ENCODE peak calls at places on chromosomes 7 and 10, in seven cellular contexts. L is kidney, F is DND-41, I is cardiac muscle cell, O is IMR-90, B is A549, V is tibial artery. G is an unnamed sample.

GRCh38 chr10:69093933-69094332 is 6.0 kb downstream of the SRGN start:
- DNase-seq in I (peak; percentile 56), O (peak; percentile 33), L (no peak), V (no peak), B (no peak), F (no peak), G (no peak)

GRCh38 chr7:77565917-77566316 is 28.8 kb downstream of the PTPN12 start:
- DNase-seq in B (no peak), L (no peak), V (no peak), F (no peak), O (peak; percentile 85), I (peak; percentile 80), G (no peak)

GRCh38 chr7:51256244-51256781 is 60.3 kb downstream of the COBL start:
- DNase-seq in L (no peak), I (no peak), B (no peak), O (no peak), V (no peak), F (no peak), G (no peak)

GRCh38 chr7:141460781-141461715 is 90.2 kb upstream of the AGK start:
- DNase-seq in O (no peak), V (no peak), B (no peak), I (no peak), L (no peak), F (no peak), G (no peak)

GRCh38 chr7:77413128-77413527 is 3.0 kb downstream of the GSAP start:
- DNase-seq in I (no peak), V (no peak), O (no peak), F (no peak), B (no peak), L (no peak), G (no peak)

GRCh38 chr7:156000601-156001396 is 188.5 kb upstream of the SHH start:
- DNase-seq in B (no peak), I (no peak), L (peak; percentile 66), F (no peak), V (no peak), O (no peak), G (peak; percentile 71)

GRCh38 chr7:121301441-121302213 is 27.2 kb upstream of the WNT16 start:
- DNase-seq in I (no peak), V (no peak), O (peak; percentile 27), F (no peak), B (no peak), L (no peak), G (no peak)

GRCh38 chr7:106070567-106071254 is 41.4 kb downstream of the SYPL1 start:
- DNase-seq in L (no peak), F (peak; percentile 37), V (no peak), B (no peak), I (no peak), O (no peak), G (no peak)

GRCh38 chr10:122114156-122114747 is 125.3 kb downstream of the TACC2 start:
- DNase-seq in V (peak; percentile 91), F (no peak), B (no peak), L (no peak), I (no peak), O (peak; percentile 34), G (no peak)

GRCh38 chr10:5514226-5514881 is 10.4 kb upstream of the CALML3 start:
- DNase-seq in F (no peak), I (no peak), V (peak; percentile 21), L (no peak), B (no peak), O (no peak), G (peak; percentile 36)

GRCh38 chr7:141649865-141650499 is 52.0 kb downstream of the DENND11 start:
- DNase-seq in V (peak; percentile 77), O (peak; percentile 88), F (no peak), B (peak; percentile 58), L (peak; percentile 70), I (peak; percentile 94), G (peak; percentile 74)

GRCh38 chr10:43671659-43672555 is 23.2 kb upstream of the ZNF32 start:
- DNase-seq in L (peak; percentile 76), I (peak; percentile 84), O (peak; percentile 75), F (peak; percentile 50), B (peak; percentile 80), V (no peak), G (no peak)

GRCh38 chr10:122168598-122168997 is 102.5 kb upstream of the BTBD16 start:
- DNase-seq in L (no peak), B (no peak), V (no peak), I (peak; percentile 6), F (no peak), O (no peak), G (no peak)

GRCh38 chr10:102113956-102114857 is 6.0 kb downstream of the LDB1 start:
- DNase-seq in F (peak; percentile 28), V (peak; percentile 73), L (peak; percentile 78), B (no peak), O (no peak), I (no peak), G (peak; percentile 81)

DNA sequence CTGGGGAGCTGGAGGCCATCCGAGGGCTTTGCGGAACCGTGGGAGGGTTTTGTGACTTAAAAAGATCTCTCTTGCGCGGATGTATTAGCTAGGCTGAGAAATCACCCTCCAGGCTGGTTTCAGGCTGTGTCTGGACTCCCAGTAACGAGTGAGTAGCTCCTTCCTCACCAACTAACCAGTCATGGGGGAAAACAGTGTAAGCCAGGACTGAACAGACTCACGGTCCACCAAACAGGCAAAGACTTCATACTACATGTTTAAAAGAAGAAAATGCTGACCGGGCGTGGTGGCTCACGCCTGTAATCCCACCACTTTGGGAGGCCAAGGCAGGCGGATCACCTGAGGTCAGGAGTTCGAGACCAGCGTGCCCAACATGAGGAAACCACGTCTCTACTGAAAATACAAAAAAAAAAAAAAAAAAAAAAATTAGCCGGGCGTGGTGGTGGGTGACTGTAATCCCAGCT is 769 bp downstream of the AP5Z1 start:
- DNase-seq in B (no peak), L (no peak), V (no peak), F (no peak), O (no peak), I (no peak), G (no peak)
- H3K27ac ChIP-seq in B (peak overlapping the region; percentile 87), L (peak overlapping the region; percentile 81), V (peak overlapping the region; percentile 89), F (peak overlapping the region; percentile 80), O (peak overlapping the region; percentile 68), I (peak overlapping the region; percentile 91), G (peak overlapping the region; percentile 47)

GRCh38 chr10:103781329-103782061 is 73.9 kb downstream of the SH3PXD2A start:
- DNase-seq in F (no peak), B (peak; percentile 68), O (peak; percentile 99), I (peak; percentile 79), V (no peak), L (peak; percentile 30), G (no peak)
- H3K4me1 ChIP-seq in F (no peaks in the 10 kb centered on the region), B (peaks cover 15% of the 10 kb centered on the region), O (peaks cover 19% of the 10 kb centered on the region), I (peaks cover 25% of the 10 kb centered on the region), V (peaks cover 52% of the 10 kb centered on the region), L (no peaks in the 10 kb centered on the region), G (no peaks in the 10 kb centered on the region)

DNA sequence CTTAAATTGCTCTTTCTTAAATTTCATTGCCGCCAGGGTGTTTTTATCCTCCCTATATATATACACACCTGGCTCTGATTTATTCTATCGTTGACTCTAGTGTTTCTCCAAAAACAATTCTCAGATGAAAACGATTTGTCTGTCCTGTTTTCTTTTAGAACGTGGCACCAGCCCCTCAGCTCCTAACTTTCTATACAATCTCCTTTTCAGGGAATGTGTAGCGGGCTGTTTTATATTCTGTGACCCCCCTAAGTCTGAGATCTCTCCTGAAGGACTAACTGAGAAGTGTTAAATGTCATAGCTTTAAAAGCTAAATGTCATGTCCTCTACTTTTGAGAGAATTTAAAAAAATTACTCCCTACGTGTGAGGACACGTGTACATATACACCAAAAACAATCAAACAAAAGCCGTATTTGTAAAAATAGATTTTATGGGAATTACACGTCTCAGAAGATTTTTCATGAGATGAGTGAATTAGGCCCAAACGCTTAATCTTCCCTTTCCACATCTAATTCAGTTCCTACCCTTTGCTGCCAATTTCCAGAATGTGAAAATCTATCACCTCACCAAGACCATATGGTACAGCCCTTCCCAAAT is 791 bp upstream of the CTTNBP2 start:
- DNase-seq in V (no peak), L (no peak), O (no peak), F (no peak), I (no peak), B (no peak), G (no peak)
- H3K27ac ChIP-seq in V (peak overlapping the region; percentile 73), L (no peak overlapping the region), O (no peak overlapping the region), F (no peak overlapping the region), I (no peak overlapping the region), B (no peak overlapping the region), G (no peak overlapping the region)

DNA sequence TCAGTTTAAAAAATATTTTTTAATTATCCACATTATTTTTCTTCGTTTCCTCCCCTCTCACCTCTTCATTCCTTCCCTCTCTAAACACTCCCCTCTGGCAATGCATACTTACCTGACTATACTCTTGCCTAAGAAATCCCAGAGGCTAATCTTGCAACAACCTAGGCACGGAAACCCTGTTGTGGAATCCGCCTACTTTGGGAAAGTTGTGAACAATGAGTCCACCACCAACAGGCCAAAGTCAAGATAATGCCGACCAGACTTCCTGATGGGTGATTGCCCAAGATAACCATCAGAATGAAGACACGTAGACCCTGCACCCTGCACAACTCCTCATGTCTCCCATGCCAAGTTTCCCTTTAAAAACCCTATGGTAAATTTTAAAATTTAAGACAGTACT is 521.5 kb downstream of the KIF20B start:
- DNase-seq in B (no peak), I (peak; percentile 38), V (no peak), O (no peak), L (no peak), F (no peak), G (no peak)
- H3K4me1 ChIP-seq in B (no peaks in the 10 kb centered on the region), I (no peaks in the 10 kb centered on the region), V (no peaks in the 10 kb centered on the region), O (no peaks in the 10 kb centered on the region), L (no peaks in the 10 kb centered on the region), F (peaks cover 8% of the 10 kb centered on the region), G (no peaks in the 10 kb centered on the region)

GRCh38 chr7:2509298-2509906 is 10.2 kb upstream of the LFNG start:
- DNase-seq in V (no peak), I (no peak), B (no peak), L (no peak), O (no peak), F (no peak), G (no peak)

GRCh38 chr7:2507208-2507916 is 12.2 kb upstream of the LFNG start:
- DNase-seq in F (no peak), I (no peak), L (peak; percentile 82), B (no peak), V (no peak), O (no peak), G (no peak)

GRCh38 chr7:2508327-2509231 is 11.0 kb upstream of the LFNG start:
- DNase-seq in F (peak; percentile 93), V (no peak), B (no peak), I (no peak), O (peak; percentile 32), L (peak; percentile 95), G (no peak)

GRCh38 chr7:2510130-2510776 is 9.3 kb upstream of the LFNG start:
- DNase-seq in F (no peak), O (no peak), B (no peak), L (no peak), V (no peak), I (no peak), G (no peak)

GRCh38 chr7:2507917-2508306 is 11.7 kb upstream of the LFNG start:
- DNase-seq in V (no peak), I (no peak), L (no peak), F (no peak), B (no peak), O (no peak), G (no peak)
- H3K27ac ChIP-seq in V (no peak overlapping the region), I (no peak overlapping the region), L (peak overlapping the region; percentile 72), F (peak overlapping the region; percentile 71), B (no peak overlapping the region), O (no peak overlapping the region), G (no peak overlapping the region)

G was measured in aorta.